ENCODE peak calls at places on chromosomes 2 and 18, in ten cellular contexts. B is GM12892, M is breast epithelium, S is stomach, W is transverse colon, F is GM12891, G is prostate gland, I is HCT116, Z is GM12878, T is Panc1. A is an unnamed sample.

GRCh38 chr18:69948919-69949537 is 1.4 kb upstream of the CD226 start:
- DNase-seq in B (peak), M (no peak), S (peak), W (peak), F (peak), G (no peak), I (no peak), Z (peak), T (no peak), A (no peak)

GRCh38 chr2:210782222-210782621 is 225.8 kb downstream of the CPS1 start:
- DNase-seq in B (no peak), M (no peak), S (no peak), W (no peak), F (no peak), G (no peak), I (no peak), Z (no peak), T (no peak), A (no peak)

GRCh38 chr2:33529771-33530481 is 53.5 kb downstream of the RASGRP3 start:
- DNase-seq in B (no peak), M (no peak), S (no peak), W (no peak), F (no peak), G (no peak), I (no peak), Z (peak), T (no peak), A (no peak)

GRCh38 chr2:138491495-138491862 is 10.1 kb upstream of the SPOPL start:
- DNase-seq in B (no peak), M (no peak), S (no peak), W (no peak), F (no peak), G (no peak), I (no peak), Z (no peak), T (no peak), A (no peak)

GRCh38 chr18:70659026-70659726 is 370.3 kb downstream of the SOCS6 start:
- DNase-seq in B (no peak), M (no peak), S (no peak), W (no peak), F (no peak), G (no peak), I (no peak), Z (no peak), T (no peak), A (no peak)

GRCh38 chr18:6561029-6561861 is 146.5 kb upstream of the L3MBTL4 start:
- DNase-seq in B (no peak), M (peak), S (peak), W (peak), F (no peak), G (no peak), I (no peak), Z (no peak), T (no peak), A (no peak)

GRCh38 chr2:241315879-241316700 is at the start of gene SEPTIN2:
- DNase-seq in B (no peak), M (peak), S (no peak), W (peak), F (no peak), G (peak), I (peak), Z (no peak), T (no peak), A (no peak)

GRCh38 chr2:125386074-125386473 is 1269.9 kb upstream of the GYPC start:
- DNase-seq in B (no peak), M (no peak), S (no peak), W (no peak), F (no peak), G (no peak), I (no peak), Z (no peak), T (no peak), A (no peak)

GRCh38 chr18:29169599-29169998 is 992.7 kb upstream of the CDH2 start:
- DNase-seq in B (no peak), M (no peak), S (no peak), W (no peak), F (no peak), G (no peak), I (no peak), Z (no peak), T (no peak), A (no peak)

GRCh38 chr2:120511546-120512320 is 165.8 kb downstream of the INHBB start:
- DNase-seq in B (no peak), M (peak), S (no peak), W (no peak), F (no peak), G (no peak), I (no peak), Z (no peak), T (no peak), A (no peak)

GRCh38 chr2:55235724-55236538 is 3.4 kb downstream of the RPS27A start:
- DNase-seq in B (no peak), M (no peak), S (no peak), W (no peak), F (no peak), G (no peak), I (no peak), Z (no peak), T (no peak), A (no peak)

GRCh38 chr2:43149482-43150107 is 76.8 kb downstream of the ZFP36L2 start:
- DNase-seq in B (no peak), M (no peak), S (no peak), W (no peak), F (no peak), G (no peak), I (no peak), Z (no peak), T (no peak), A (no peak)

GRCh38 chr2:99706734-99707133 is 216.9 kb upstream of the REV1 start:
- DNase-seq in B (no peak), M (no peak), S (no peak), W (no peak), F (no peak), G (no peak), I (no peak), Z (no peak), T (no peak), A (no peak)

GRCh38 chr2:215434447-215435260 is 1.2 kb downstream of the FN1 start:
- DNase-seq in B (no peak), M (no peak), S (no peak), W (no peak), F (no peak), G (no peak), I (no peak), Z (no peak), T (no peak), A (no peak)

GRCh38 chr2:218745559-218746469 is 35.2 kb downstream of the TTLL4 start:
- DNase-seq in B (no peak), M (peak), S (peak), W (no peak), F (no peak), G (peak), I (peak), Z (no peak), T (no peak), A (no peak)

GRCh38 chr2:43041661-43042360 is 184.6 kb downstream of the ZFP36L2 start:
- DNase-seq in B (no peak), M (no peak), S (no peak), W (no peak), F (no peak), G (peak), I (no peak), Z (no peak), T (no peak), A (peak)

GRCh38 chr2:77768508-77768907 is 246.3 kb upstream of the LRRTM4 start:
- DNase-seq in B (no peak), M (no peak), S (no peak), W (no peak), F (no peak), G (no peak), I (no peak), Z (no peak), T (no peak), A (no peak)

GRCh38 chr2:15316370-15316814 is 244.7 kb downstream of the NBAS start:
- DNase-seq in B (no peak), M (no peak), S (no peak), W (no peak), F (no peak), G (no peak), I (no peak), Z (no peak), T (no peak), A (no peak)

GRCh38 chr2:132815522-132815921 is 145.5 kb upstream of the LYPD1 start:
- DNase-seq in B (no peak), M (no peak), S (no peak), W (no peak), F (no peak), G (no peak), I (no peak), Z (no peak), T (no peak), A (no peak)

GRCh38 chr2:99653433-99653832 is 163.6 kb upstream of the REV1 start:
- DNase-seq in B (no peak), M (no peak), S (no peak), W (no peak), F (no peak), G (no peak), I (no peak), Z (no peak), T (no peak), A (no peak)

GRCh38 chr18:11119550-11119949 is 29.8 kb downstream of the PIEZO2 start:
- DNase-seq in B (no peak), M (no peak), S (no peak), W (no peak), F (no peak), G (no peak), I (no peak), Z (no peak), T (no peak), A (no peak)

GRCh38 chr2:240601061-240601830 is 14.7 kb downstream of the CAPN10 start:
- DNase-seq in B (no peak), M (no peak), S (no peak), W (peak), F (no peak), G (no peak), I (no peak), Z (no peak), T (no peak), A (no peak)

GRCh38 chr2:109028280-109028679 is 39.3 kb upstream of the EDAR start:
- DNase-seq in B (no peak), M (no peak), S (no peak), W (no peak), F (no peak), G (no peak), I (no peak), Z (no peak), T (no peak), A (no peak)

GRCh38 chr18:46333371-46334199 is 229.4 kb downstream of the HAUS1 start:
- DNase-seq in B (no peak), M (peak), S (no peak), W (no peak), F (no peak), G (peak), I (peak), Z (no peak), T (no peak), A (no peak)

GRCh38 chr2:113890253-113891235 is 655 bp downstream of the ACTR3 start:
- DNase-seq in B (no peak), M (peak), S (peak), W (peak), F (no peak), G (peak), I (peak), Z (peak), T (no peak), A (no peak)

GRCh38 chr2:12296915-12297314 is 419.8 kb upstream of the TRIB2 start:
- DNase-seq in B (no peak), M (no peak), S (no peak), W (no peak), F (no peak), G (no peak), I (no peak), Z (no peak), T (no peak), A (no peak)

GRCh38 chr2:4020649-4021048 is 317.3 kb downstream of the DCDC2C start:
- DNase-seq in B (no peak), M (no peak), S (no peak), W (no peak), F (no peak), G (no peak), I (no peak), Z (no peak), T (no peak), A (no peak)

GRCh38 chr2:151922845-151923666 is 94.8 kb upstream of the ARL5A start:
- DNase-seq in B (no peak), M (peak), S (peak), W (peak), F (no peak), G (peak), I (no peak), Z (no peak), T (no peak), A (no peak)

GRCh38 chr18:65592419-65592818 is 158.4 kb upstream of the CDH7 start:
- DNase-seq in B (no peak), M (no peak), S (no peak), W (no peak), F (no peak), G (no peak), I (no peak), Z (no peak), T (no peak), A (no peak)

GRCh38 chr2:101002562-101003277 is 631 bp downstream of the RPL31 start:
- DNase-seq in B (no peak), M (no peak), S (no peak), W (peak), F (no peak), G (no peak), I (no peak), Z (no peak), T (no peak), A (no peak)

DNA sequence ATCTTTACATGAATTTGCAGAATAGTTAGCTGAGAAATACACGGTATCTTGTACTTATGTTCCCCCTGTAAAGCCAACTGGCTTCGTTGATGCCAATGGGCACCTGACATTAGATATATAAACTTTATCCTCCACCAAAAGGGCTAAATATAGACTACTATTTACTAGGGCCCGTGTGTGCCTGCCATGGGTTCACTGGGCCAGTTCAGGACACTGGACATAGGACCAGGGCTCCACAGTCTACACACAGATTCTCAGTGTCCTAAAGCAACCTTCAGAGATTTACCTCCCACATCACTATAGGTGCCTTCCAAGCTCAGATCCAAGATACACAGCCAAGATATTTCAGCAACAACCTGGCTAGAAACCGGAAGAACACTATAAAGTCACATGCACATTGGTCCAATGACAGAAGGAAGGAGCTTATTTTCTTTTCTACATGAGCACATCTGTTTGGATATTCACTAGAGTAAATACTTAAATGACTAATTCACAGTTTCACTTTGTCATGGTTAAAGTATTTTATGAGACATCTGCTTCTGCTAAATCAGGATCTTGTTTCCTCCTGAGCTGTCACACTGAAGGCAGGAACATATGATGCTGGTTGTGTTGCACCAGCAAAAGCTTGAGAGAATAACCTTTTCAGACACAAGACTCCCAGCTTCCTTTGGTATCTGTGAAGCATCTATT is 95.1 kb downstream of the MYO5B start:
- DNase-seq in B (no peak), M (no peak), S (no peak), W (no peak), F (no peak), G (no peak), I (no peak), Z (peak), T (no peak), A (no peak)
- TF ChIP-seq POLR2AphosphoS5 in B (no peak), M (no peak), S (no peak), W (no peak), F (no peak), G (peak), I (no peak), Z (no peak), T (no peak), A (no peak)

GRCh38 chr2:28716265-28716865 is 35.3 kb upstream of the PPP1CB start:
- DNase-seq in B (no peak), M (peak), S (peak), W (peak), F (no peak), G (peak), I (peak), Z (peak), T (peak), A (peak)

GRCh38 chr2:28721601-28722191 is 29.9 kb upstream of the PPP1CB start:
- DNase-seq in B (no peak), M (no peak), S (no peak), W (no peak), F (no peak), G (no peak), I (no peak), Z (no peak), T (no peak), A (no peak)

GRCh38 chr2:28713582-28714292 is 37.9 kb upstream of the PPP1CB start:
- DNase-seq in B (no peak), M (no peak), S (no peak), W (no peak), F (no peak), G (no peak), I (no peak), Z (no peak), T (no peak), A (no peak)

GRCh38 chr2:28720345-28720744 is 31.3 kb upstream of the PPP1CB start:
- DNase-seq in B (no peak), M (no peak), S (no peak), W (no peak), F (no peak), G (no peak), I (no peak), Z (no peak), T (no peak), A (no peak)

GRCh38 chr2:28717339-28717758 is 34.3 kb upstream of the PPP1CB start:
- DNase-seq in B (no peak), M (peak), S (no peak), W (peak), F (no peak), G (no peak), I (peak), Z (no peak), T (no peak), A (no peak)
- TF ChIP-seq POLR2AphosphoS5 in B (no peak), M (peak), S (peak), W (peak), F (no peak), G (no peak), I (peak), Z (no peak), T (no peak), A (no peak)

DNA sequence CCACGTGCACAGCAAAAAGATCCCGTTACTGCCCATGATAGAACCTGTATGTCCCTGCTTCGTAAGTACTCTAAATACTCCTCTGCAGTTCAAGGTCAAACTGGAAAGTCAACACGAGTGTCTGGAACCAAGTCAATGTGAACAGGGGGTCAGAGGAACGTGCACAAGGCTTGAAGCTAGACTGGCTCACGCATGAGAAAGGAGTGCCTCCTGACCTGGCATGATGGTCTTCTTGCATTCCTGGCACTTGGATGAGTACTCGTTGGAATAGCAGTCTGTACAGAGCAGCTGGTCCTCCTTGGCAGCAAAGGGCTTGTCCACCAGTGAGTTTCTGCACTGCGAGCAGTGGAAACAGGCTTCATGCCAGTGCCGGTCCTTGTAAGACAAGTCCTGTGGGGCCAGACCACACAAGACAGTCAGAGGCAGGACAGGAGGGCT is 25.5 kb downstream of the FHL2 start:
- DNase-seq in B (no peak), M (peak), S (peak), W (peak), F (no peak), G (peak), I (no peak), Z (no peak), T (no peak), A (no peak)
- TF ChIP-seq POLR2AphosphoS5 in B (no peak), M (no peak), S (peak), W (peak), F (no peak), G (peak), I (no peak), Z (no peak), T (peak), A (no peak)

DNA sequence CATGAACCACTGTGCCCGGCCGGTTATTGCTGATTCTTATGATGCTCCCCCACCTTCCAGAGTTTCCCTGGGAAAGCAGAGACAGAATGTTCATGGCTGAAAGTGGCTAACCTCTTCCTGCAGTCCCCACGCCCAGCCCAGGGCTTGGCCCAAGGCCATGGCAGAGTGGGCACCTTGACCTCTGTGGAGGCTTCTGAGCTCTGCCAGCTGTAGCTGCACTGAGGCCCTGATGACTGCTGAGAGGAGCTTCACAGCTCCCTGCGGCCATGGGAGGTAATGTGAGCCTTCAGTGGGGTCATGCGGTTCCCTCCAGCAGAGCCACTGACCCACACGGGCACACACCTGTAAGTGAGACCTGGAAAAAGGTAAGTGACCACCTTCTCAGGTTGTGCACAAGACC is 13.3 kb downstream of the EFHD1 start:
- DNase-seq in B (no peak), M (no peak), S (no peak), W (no peak), F (no peak), G (no peak), I (no peak), Z (no peak), T (no peak), A (no peak)
- TF ChIP-seq POLR2AphosphoS5 in B (no peak), M (no peak), S (no peak), W (no peak), F (no peak), G (no peak), I (no peak), Z (no peak), T (no peak), A (no peak)

GRCh38 chr2:1451451-1451850 is 38.2 kb downstream of the TPO start:
- DNase-seq in B (no peak), M (no peak), S (no peak), W (no peak), F (no peak), G (no peak), I (no peak), Z (no peak), T (no peak), A (no peak)

GRCh38 chr2:1450935-1451334 is 37.7 kb downstream of the TPO start:
- DNase-seq in B (no peak), M (no peak), S (no peak), W (no peak), F (no peak), G (no peak), I (no peak), Z (no peak), T (no peak), A (no peak)

GRCh38 chr2:1453561-1453960 is 40.3 kb downstream of the TPO start:
- DNase-seq in B (no peak), M (no peak), S (no peak), W (no peak), F (no peak), G (no peak), I (no peak), Z (no peak), T (no peak), A (no peak)

GRCh38 chr2:1446281-1446680 is 33.0 kb downstream of the TPO start:
- DNase-seq in B (no peak), M (no peak), S (no peak), W (no peak), F (no peak), G (no peak), I (no peak), Z (no peak), T (no peak), A (no peak)

GRCh38 chr2:1448009-1448408 is 34.7 kb downstream of the TPO start:
- DNase-seq in B (no peak), M (no peak), S (no peak), W (no peak), F (no peak), G (no peak), I (no peak), Z (no peak), T (no peak), A (no peak)
- TF ChIP-seq POLR2AphosphoS5 in B (no peak), M (no peak), S (no peak), W (no peak), F (no peak), G (no peak), I (no peak), Z (no peak), T (no peak), A (no peak)

DNA sequence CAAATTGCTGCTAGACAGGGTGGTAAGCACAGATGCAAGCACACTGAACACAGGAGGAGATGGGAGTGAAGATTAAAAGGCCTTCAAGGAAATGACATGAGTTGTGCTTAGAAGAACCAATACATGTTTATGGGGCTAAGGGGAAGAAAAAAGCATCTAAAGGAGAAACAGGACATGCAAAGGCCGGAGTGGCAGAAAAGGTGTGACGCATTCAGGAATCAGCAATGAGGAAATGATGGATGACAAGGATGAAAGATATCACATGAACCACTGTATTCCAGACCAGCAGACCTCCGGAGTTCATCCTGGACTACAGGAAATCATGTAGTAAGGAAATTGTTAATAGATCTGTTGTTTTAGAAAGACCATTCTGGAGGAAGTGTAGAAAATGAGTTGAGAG is 42.8 kb downstream of the PPP4R1 start:
- DNase-seq in B (no peak), M (no peak), S (no peak), W (no peak), F (no peak), G (no peak), I (no peak), Z (no peak), T (no peak), A (no peak)
- TF ChIP-seq POLR2AphosphoS5 in B (no peak), M (no peak), S (no peak), W (no peak), F (no peak), G (no peak), I (no peak), Z (no peak), T (no peak), A (no peak)

A was measured in SK-N-MC.